ENCODE peak calls at places on chromosomes 1 and 21, in four cellular contexts. H is astrocyte of the spinal cord, B is body of pancreas, N is neural crest cell. E is an unnamed sample.

GRCh38 chr21:19109694-19110093 is 706.1 kb upstream of the TMPRSS15 start:
- DNase-seq in H (no peak), B (no peak), N (no peak), E (no peak)

GRCh38 chr1:153678519-153679336 is at the start of gene NPR1:
- DNase-seq in H (no peak), B (peak), N (no peak), E (peak)

GRCh38 chr1:54270543-54270942 is 70.6 kb downstream of the MRPL37 start:
- DNase-seq in H (no peak), B (no peak), N (no peak), E (no peak)

GRCh38 chr1:211874521-211875347 is 44.2 kb upstream of the LPGAT1 start:
- DNase-seq in H (no peak), B (no peak), N (no peak), E (no peak)

GRCh38 chr1:41534181-41535076 is 49.9 kb upstream of the EDN2 start:
- DNase-seq in H (no peak), B (peak), N (no peak), E (no peak)

GRCh38 chr21:42781150-42781980 is 98.0 kb downstream of the WDR4 start:
- DNase-seq in H (no peak), B (peak), N (no peak), E (no peak)

GRCh38 chr1:208269338-208269666 is 25.1 kb upstream of the PLXNA2 start:
- DNase-seq in H (no peak), B (no peak), N (no peak), E (no peak)

GRCh38 chr1:22089787-22090186 is 37.3 kb downstream of the CDC42 start:
- DNase-seq in H (no peak), B (no peak), N (no peak), E (no peak)

GRCh38 chr1:151924691-151925587 is 15.6 kb upstream of the THEM4 start:
- DNase-seq in H (no peak), B (no peak), N (no peak), E (no peak)

GRCh38 chr1:179298952-179299351 is 5.4 kb downstream of the SOAT1 start:
- DNase-seq in H (no peak), B (no peak), N (no peak), E (no peak)

GRCh38 chr1:224726783-224727182 is 110.7 kb downstream of the CNIH3 start:
- DNase-seq in H (peak), B (no peak), N (no peak), E (peak)

GRCh38 chr1:226988337-226988672 is 48.2 kb downstream of the COQ8A start:
- DNase-seq in H (no peak), B (peak), N (no peak), E (no peak)

GRCh38 chr1:58732087-58732486 is 32.2 kb upstream of the MYSM1 start:
- DNase-seq in H (no peak), B (no peak), N (no peak), E (peak)

GRCh38 chr1:184283999-184284398 is 102.8 kb upstream of the C1orf21 start:
- DNase-seq in H (peak), B (no peak), N (no peak), E (peak)

GRCh38 chr1:150887018-150887417 is at the start of gene CTXND2:
- DNase-seq in H (peak), B (no peak), N (no peak), E (peak)

GRCh38 chr1:71834570-71835441 is 447.5 kb downstream of the NEGR1 start:
- DNase-seq in H (no peak), B (peak), N (no peak), E (no peak)

GRCh38 chr1:228149341-228150020 is at the start of gene GJC2:
- DNase-seq in H (no peak), B (no peak), N (no peak), E (no peak)

GRCh38 chr1:54885237-54885679 is 1.7 kb downstream of the DHCR24 start:
- DNase-seq in H (no peak), B (no peak), N (no peak), E (no peak)

GRCh38 chr21:37551406-37552355 is 185.1 kb downstream of the DYRK1A start:
- DNase-seq in H (peak), B (peak), N (no peak), E (no peak)

GRCh38 chr1:30760596-30761311 is 3.2 kb upstream of the LAPTM5 start:
- DNase-seq in H (no peak), B (no peak), N (no peak), E (no peak)

GRCh38 chr1:67590329-67590728 is 94.7 kb upstream of the GADD45A start:
- DNase-seq in H (no peak), B (no peak), N (no peak), E (peak)

GRCh38 chr1:212699104-212699838 is 369 bp downstream of the BATF3 start:
- DNase-seq in H (peak), B (peak), N (peak), E (peak)

GRCh38 chr1:182357177-182357576 is 34.4 kb downstream of the GLUL start:
- DNase-seq in H (no peak), B (no peak), N (no peak), E (no peak)

GRCh38 chr1:33182452-33182851 is 609 bp upstream of the TRIM62 start:
- DNase-seq in H (no peak), B (no peak), N (peak), E (peak)

GRCh38 chr1:202029171-202029665 is 18.8 kb downstream of the ELF3 start:
- DNase-seq in H (peak), B (no peak), N (no peak), E (peak)

GRCh38 chr1:229109320-229109761 is 161.6 kb upstream of the RAB4A start:
- DNase-seq in H (no peak), B (no peak), N (no peak), E (no peak)

GRCh38 chr1:57252597-57253306 is 171.1 kb downstream of the DAB1 start:
- DNase-seq in H (no peak), B (no peak), N (no peak), E (peak)
- TF ChIP-seq CTCF in H (no peak), B (no peak), N (no peak), E (no peak)

GRCh38 chr1:5480306-5480705 is 511.9 kb downstream of the NPHP4 start:
- DNase-seq in H (no peak), B (no peak), N (no peak), E (no peak)

GRCh38 chr1:5480906-5481305 is 511.3 kb downstream of the NPHP4 start:
- DNase-seq in H (no peak), B (no peak), N (no peak), E (no peak)

GRCh38 chr1:5479876-5480275 is 512.3 kb downstream of the NPHP4 start:
- DNase-seq in H (no peak), B (no peak), N (no peak), E (no peak)

GRCh38 chr1:5484451-5485165 is 507.6 kb downstream of the NPHP4 start:
- DNase-seq in H (no peak), B (no peak), N (no peak), E (no peak)

DNA sequence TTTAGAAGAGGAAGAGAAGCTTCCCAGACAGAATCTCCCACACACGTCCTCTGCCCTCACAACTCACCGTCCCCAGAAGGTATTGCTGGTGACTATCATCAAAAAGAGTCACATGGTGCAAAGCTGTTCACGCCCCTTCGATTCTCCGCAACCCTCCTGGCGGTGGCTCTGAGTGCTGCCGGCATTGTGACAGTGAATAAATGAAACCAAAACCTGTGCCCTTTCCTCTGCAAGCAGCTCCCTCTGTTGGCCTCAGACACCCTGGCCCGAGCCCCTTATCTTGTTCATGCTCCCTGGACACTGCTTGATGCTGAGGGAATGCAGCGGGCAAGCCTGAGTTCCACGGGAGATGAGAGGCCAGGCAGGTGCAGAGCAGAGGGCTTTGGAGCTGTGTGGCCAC is 510.3 kb downstream of the NPHP4 start:
- DNase-seq in H (no peak), B (no peak), N (peak), E (no peak)
- TF ChIP-seq CTCF in H (no peak), B (peak), N (peak), E (no peak)

DNA sequence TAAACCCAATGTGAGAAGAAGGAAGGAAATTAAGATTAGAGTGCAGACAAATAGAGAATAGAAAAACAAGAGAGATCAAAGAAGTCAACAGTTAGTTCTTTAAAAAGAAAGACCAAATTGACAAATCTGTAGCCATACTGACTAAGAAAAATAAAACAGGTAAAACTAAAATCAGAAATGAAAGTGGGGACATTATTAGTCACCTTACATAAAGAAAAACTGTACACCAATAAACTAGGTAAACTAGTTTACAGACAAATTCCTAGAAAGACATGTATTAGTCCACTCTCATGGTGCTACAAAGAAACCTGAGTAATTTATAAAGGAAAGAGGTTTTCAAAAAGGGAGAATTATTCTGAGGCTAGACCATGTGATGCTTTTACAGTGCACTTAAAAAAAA is 22.3 kb downstream of the BLZF1 start:
- DNase-seq in H (no peak), B (no peak), N (no peak), E (no peak)
- TF ChIP-seq CTCF in H (no peak), B (no peak), N (no peak), E (no peak)

GRCh38 chr1:24945354-24946326 is 15.6 kb upstream of the RUNX3 start:
- DNase-seq in H (no peak), B (no peak), N (no peak), E (no peak)

GRCh38 chr1:24946861-24947658 is 17.0 kb upstream of the RUNX3 start:
- DNase-seq in H (peak), B (no peak), N (no peak), E (peak)

GRCh38 chr1:24949331-24949881 is 19.3 kb upstream of the RUNX3 start:
- DNase-seq in H (peak), B (no peak), N (no peak), E (peak)

GRCh38 chr1:24951337-24951736 is 21.3 kb upstream of the RUNX3 start:
- DNase-seq in H (no peak), B (no peak), N (no peak), E (no peak)

GRCh38 chr1:24948072-24948827 is 18.2 kb upstream of the RUNX3 start:
- DNase-seq in H (no peak), B (no peak), N (no peak), E (no peak)
- TF ChIP-seq CTCF in H (no peak), B (no peak), N (no peak), E (no peak)

E was measured in fibroblast of mammary gland.